ENCODE peak calls at places on chromosomes 16 and 17, in eight cellular contexts. P is stimulated activated CD4-positive, alpha-beta T cell treated with anti-CD3 and anti-CD28 coated beads, Interleukin-2, amount 100 ng/mL, for 48 hours; F is RCC 7860; K is SW 1271; T is Panc1; L is amygdala; A is activated CD4-positive, CD25-positive, alpha-beta regulatory T cell treated with anti-CD3 and anti-CD28 coated beads, Interleukin-2, amount 50 U/mL, for 16 hours; C is stimulated activated CD8-positive, alpha-beta memory T cell treated with anti-CD3 and anti-CD28 coated beads, Interleukin-2, amount 100 ng/mL, for 48 hours. G is an unnamed sample.

GRCh38 chr16:57657228-57657627 is 10.9 kb upstream of the ADGRG3 start:
- DNase-seq in P (no peak), L (no peak), T (no peak), C (no peak), F (no peak), A (no peak), K (no peak), G (no peak)

GRCh38 chr17:19317359-19318095 is 45.0 kb downstream of the B9D1 start:
- DNase-seq in L (peak), T (no peak), F (peak), C (no peak), A (no peak), K (no peak), P (no peak), G (no peak)

GRCh38 chr16:87580855-87581261 is 21.4 kb upstream of the JPH3 start:
- DNase-seq in K (no peak), L (no peak), A (no peak), F (peak), T (no peak), C (no peak), P (no peak), G (no peak)

GRCh38 chr17:18070861-18071340 is 16.8 kb upstream of the DRG2 start:
- DNase-seq in F (no peak), T (no peak), P (no peak), K (no peak), L (no peak), C (no peak), A (no peak), G (no peak)

GRCh38 chr17:42347198-42347597 is 41.0 kb downstream of the STAT3 start:
- DNase-seq in A (no peak), C (no peak), T (peak), L (no peak), F (peak), P (no peak), K (peak), G (peak)

GRCh38 chr17:64385187-64386083 is 5.2 kb downstream of the PECAM1 start:
- DNase-seq in P (peak), F (peak), C (peak), K (peak), L (no peak), A (no peak), T (no peak), G (peak)

GRCh38 chr16:89815639-89816348 is 653 bp downstream of the FANCA start:
- DNase-seq in L (no peak), C (no peak), T (no peak), K (peak), A (no peak), F (no peak), P (no peak), G (no peak)

GRCh38 chr17:949623-950338 is 29.8 kb downstream of the NXN start:
- DNase-seq in P (no peak), F (no peak), K (no peak), C (no peak), A (no peak), T (no peak), L (no peak), G (no peak)

GRCh38 chr16:83968483-83968865 is 430 bp downstream of the NECAB2 start:
- DNase-seq in C (no peak), A (no peak), L (no peak), P (no peak), T (no peak), F (no peak), K (no peak), G (no peak)

GRCh38 chr16:87382023-87382785 is 1.4 kb downstream of the FBXO31 start:
- DNase-seq in T (no peak), F (no peak), P (no peak), L (peak), K (no peak), A (no peak), C (no peak), G (no peak)